ENCODE peak calls at places on chromosomes 12 and 14, in ten cellular contexts. W is renal cortical epithelial cell; I is effector memory CD4-positive, alpha-beta T cell; S is AG08396; R is heart left ventricle; Q is right lobe of liver; T is left lung; G is fibroblast of the conjunctiva; N is right atrium auricular region; Y is HCT116. B is an unnamed sample.

GRCh38 chr12:80551897-80552296 is 107.9 kb downstream of the PTPRQ start:
- DNase-seq in S (peak), R (no peak), Q (no peak), W (peak), T (no peak), G (peak), N (no peak), Y (peak), I (no peak), B (peak)

GRCh38 chr12:89799316-89799715 is 90.7 kb upstream of the ATP2B1 start:
- DNase-seq in Y (no peak), Q (no peak), S (no peak), I (no peak), G (no peak), W (no peak), N (no peak), T (no peak), R (no peak), B (no peak)

GRCh38 chr12:51531982-51532497 is 59.0 kb upstream of the SCN8A start:
- DNase-seq in S (peak), T (peak), Y (peak), W (peak), Q (peak), N (peak), I (peak), G (peak), R (peak), B (peak)

GRCh38 chr12:13591488-13591887 is 389.9 kb downstream of the GRIN2B start:
- DNase-seq in Q (no peak), I (no peak), N (no peak), S (no peak), W (peak), G (no peak), R (no peak), T (no peak), Y (no peak), B (no peak)

GRCh38 chr12:19856389-19856788 is 417.1 kb downstream of the AEBP2 start:
- DNase-seq in I (no peak), T (no peak), Y (no peak), R (no peak), Q (no peak), N (no peak), G (no peak), W (no peak), S (no peak), B (no peak)

GRCh38 chr12:106246891-106247730 is 709 bp downstream of the CKAP4 start:
- DNase-seq in Y (no peak), Q (peak), R (peak), T (peak), S (peak), I (peak), W (no peak), N (no peak), G (peak), B (no peak)

GRCh38 chr14:96225745-96226151 is 21.1 kb downstream of the BDKRB2 start:
- DNase-seq in N (no peak), G (no peak), I (no peak), Y (no peak), R (peak), W (peak), Q (no peak), S (peak), T (no peak), B (no peak)

GRCh38 chr14:105204206-105204930 is 23.3 kb upstream of the NUDT14 start:
- DNase-seq in G (peak), T (peak), N (no peak), W (peak), S (peak), I (no peak), Q (peak), Y (no peak), R (peak), B (no peak)

GRCh38 chr12:112998997-112999767 is 20.9 kb downstream of the OAS2 start:
- DNase-seq in G (no peak), W (no peak), Y (no peak), T (no peak), Q (no peak), R (no peak), I (no peak), S (no peak), N (no peak), B (no peak)

GRCh38 chr12:15534322-15534721 is 212.0 kb downstream of the PTPRO start:
- DNase-seq in T (no peak), W (peak), Q (no peak), G (no peak), Y (no peak), R (no peak), S (no peak), I (no peak), N (no peak), B (no peak)

GRCh38 chr12:34395056-34396005 is 373.0 kb downstream of the ALG10 start:
- DNase-seq in I (no peak), W (no peak), T (peak), S (no peak), Q (peak), N (peak), R (peak), G (no peak), Y (no peak), B (no peak)

GRCh38 chr14:66088661-66089060 is 397.5 kb upstream of the CCDC196 start:
- DNase-seq in T (no peak), S (no peak), N (no peak), Y (no peak), I (no peak), Q (no peak), W (no peak), G (peak), R (no peak), B (no peak)

GRCh38 chr12:64893961-64894360 is 69.5 kb downstream of the TBC1D30 start:
- DNase-seq in T (no peak), N (no peak), W (peak), S (peak), R (no peak), G (peak), Y (no peak), I (no peak), Q (no peak), B (peak)

GRCh38 chr12:109714141-109714912 is 702 bp downstream of the FAM222A start:
- DNase-seq in I (peak), S (peak), Y (no peak), G (no peak), Q (peak), T (peak), R (peak), N (no peak), W (no peak), B (no peak)

GRCh38 chr12:24697295-24697694 is 251.6 kb downstream of the BCAT1 start:
- DNase-seq in W (no peak), R (no peak), N (no peak), T (no peak), S (no peak), I (no peak), G (no peak), Y (no peak), Q (no peak), B (no peak)

GRCh38 chr12:63952980-63953379 is 108.5 kb downstream of the SRGAP1 start:
- DNase-seq in Q (no peak), Y (no peak), I (no peak), T (no peak), G (no peak), S (no peak), W (no peak), R (no peak), N (no peak), B (no peak)